ENCODE peak calls at places on chromosome 17, in nine cellular contexts. One of them, this sample, is unnamed.

GRCh38 chr17:41486316-41486715 is 3.4 kb downstream of the KRT36 start:
- DNase-seq in ovary: no peak
- DNase-seq in CD4-positive, alpha-beta memory T cell: no peak
- DNase-seq in CD8-positive, alpha-beta T cell: no peak
- DNase-seq in tibial nerve: no peak
- DNase-seq in PC-9: no peak
- DNase-seq in WERI-Rb-1: no peak
- DNase-seq in PC-3: no peak
- DNase-seq in brain microvascular endothelial cell: no peak
- DNase-seq in this sample: no peak

GRCh38 chr17:42989146-42989545 is 8.8 kb downstream of the RUNDC1 start:
- DNase-seq in ovary: no peak
- DNase-seq in CD4-positive, alpha-beta memory T cell: no peak
- DNase-seq in CD8-positive, alpha-beta T cell: no peak
- DNase-seq in tibial nerve: no peak
- DNase-seq in PC-9: no peak
- DNase-seq in WERI-Rb-1: no peak
- DNase-seq in PC-3: peak
- DNase-seq in brain microvascular endothelial cell: no peak
- DNase-seq in this sample: no peak

GRCh38 chr17:35167046-35167445 is 19.4 kb downstream of the UNC45B start:
- DNase-seq in ovary: no peak
- DNase-seq in CD4-positive, alpha-beta memory T cell: no peak
- DNase-seq in CD8-positive, alpha-beta T cell: no peak
- DNase-seq in tibial nerve: no peak
- DNase-seq in PC-9: no peak
- DNase-seq in WERI-Rb-1: no peak
- DNase-seq in PC-3: peak
- DNase-seq in brain microvascular endothelial cell: no peak
- DNase-seq in this sample: peak

GRCh38 chr17:18185391-18185790 is 1.8 kb downstream of the ALKBH5 start:
- DNase-seq in ovary: no peak
- DNase-seq in CD4-positive, alpha-beta memory T cell: no peak
- DNase-seq in CD8-positive, alpha-beta T cell: no peak
- DNase-seq in tibial nerve: no peak
- DNase-seq in PC-9: no peak
- DNase-seq in WERI-Rb-1: no peak
- DNase-seq in PC-3: peak
- DNase-seq in brain microvascular endothelial cell: no peak
- DNase-seq in this sample: no peak

GRCh38 chr17:55612691-55613141 is 101.5 kb upstream of the SMIM36 start:
- DNase-seq in ovary: peak
- DNase-seq in CD4-positive, alpha-beta memory T cell: no peak
- DNase-seq in CD8-positive, alpha-beta T cell: no peak
- DNase-seq in tibial nerve: no peak
- DNase-seq in PC-9: no peak
- DNase-seq in WERI-Rb-1: no peak
- DNase-seq in PC-3: no peak
- DNase-seq in brain microvascular endothelial cell: no peak
- DNase-seq in this sample: no peak

GRCh38 chr17:1916339-1916738 is 86.5 kb downstream of the RPA1 start:
- DNase-seq in ovary: no peak
- DNase-seq in CD4-positive, alpha-beta memory T cell: no peak
- DNase-seq in CD8-positive, alpha-beta T cell: no peak
- DNase-seq in tibial nerve: no peak
- DNase-seq in PC-9: no peak
- DNase-seq in WERI-Rb-1: no peak
- DNase-seq in PC-3: no peak
- DNase-seq in brain microvascular endothelial cell: no peak
- DNase-seq in this sample: no peak

GRCh38 chr17:40284085-40284713 is 3.5 kb upstream of the CDC6 start:
- DNase-seq in ovary: no peak
- DNase-seq in CD4-positive, alpha-beta memory T cell: no peak
- DNase-seq in CD8-positive, alpha-beta T cell: no peak
- DNase-seq in tibial nerve: no peak
- DNase-seq in PC-9: peak
- DNase-seq in WERI-Rb-1: no peak
- DNase-seq in PC-3: peak
- DNase-seq in brain microvascular endothelial cell: peak
- DNase-seq in this sample: peak

GRCh38 chr17:792277-792676 is 10.1 kb downstream of the MRM3 start:
- DNase-seq in ovary: no peak
- DNase-seq in CD4-positive, alpha-beta memory T cell: no peak
- DNase-seq in CD8-positive, alpha-beta T cell: no peak
- DNase-seq in tibial nerve: no peak
- DNase-seq in PC-9: no peak
- DNase-seq in WERI-Rb-1: no peak
- DNase-seq in PC-3: no peak
- DNase-seq in brain microvascular endothelial cell: no peak
- DNase-seq in this sample: no peak

GRCh38 chr17:60888812-60889709 is 211.4 kb downstream of the BCAS3 start:
- DNase-seq in ovary: no peak
- DNase-seq in CD4-positive, alpha-beta memory T cell: no peak
- DNase-seq in CD8-positive, alpha-beta T cell: no peak
- DNase-seq in tibial nerve: no peak
- DNase-seq in PC-9: no peak
- DNase-seq in WERI-Rb-1: no peak
- DNase-seq in PC-3: peak
- DNase-seq in brain microvascular endothelial cell: no peak
- DNase-seq in this sample: no peak

GRCh38 chr17:20988001-20988641 is 54.7 kb downstream of the USP22 start:
- DNase-seq in ovary: no peak
- DNase-seq in CD4-positive, alpha-beta memory T cell: no peak
- DNase-seq in CD8-positive, alpha-beta T cell: no peak
- DNase-seq in tibial nerve: no peak
- DNase-seq in PC-9: no peak
- DNase-seq in WERI-Rb-1: no peak
- DNase-seq in PC-3: no peak
- DNase-seq in brain microvascular endothelial cell: no peak
- DNase-seq in this sample: no peak

GRCh38 chr17:14427914-14428639 is 127.2 kb downstream of the HS3ST3B1 start:
- DNase-seq in ovary: no peak
- DNase-seq in CD4-positive, alpha-beta memory T cell: peak
- DNase-seq in CD8-positive, alpha-beta T cell: peak
- DNase-seq in tibial nerve: no peak
- DNase-seq in PC-9: no peak
- DNase-seq in WERI-Rb-1: no peak
- DNase-seq in PC-3: no peak
- DNase-seq in brain microvascular endothelial cell: no peak
- DNase-seq in this sample: no peak

GRCh38 chr17:36740157-36740556 is 138.8 kb downstream of the MRM1 start:
- DNase-seq in ovary: no peak
- DNase-seq in CD4-positive, alpha-beta memory T cell: no peak
- DNase-seq in CD8-positive, alpha-beta T cell: no peak
- DNase-seq in tibial nerve: no peak
- DNase-seq in PC-9: no peak
- DNase-seq in WERI-Rb-1: no peak
- DNase-seq in PC-3: no peak
- DNase-seq in brain microvascular endothelial cell: no peak
- DNase-seq in this sample: no peak

GRCh38 chr17:83083368-83084201 is 4.2 kb downstream of the METRNL start:
- DNase-seq in ovary: peak
- DNase-seq in CD4-positive, alpha-beta memory T cell: peak
- DNase-seq in CD8-positive, alpha-beta T cell: peak
- DNase-seq in tibial nerve: no peak
- DNase-seq in PC-9: peak
- DNase-seq in WERI-Rb-1: no peak
- DNase-seq in PC-3: peak
- DNase-seq in brain microvascular endothelial cell: peak
- DNase-seq in this sample: no peak

GRCh38 chr17:76493505-76494167 is 7.6 kb downstream of the RHBDF2 start:
- DNase-seq in ovary: no peak
- DNase-seq in CD4-positive, alpha-beta memory T cell: peak
- DNase-seq in CD8-positive, alpha-beta T cell: peak
- DNase-seq in tibial nerve: no peak
- DNase-seq in PC-9: no peak
- DNase-seq in WERI-Rb-1: no peak
- DNase-seq in PC-3: no peak
- DNase-seq in brain microvascular endothelial cell: no peak
- DNase-seq in this sample: no peak

GRCh38 chr17:60463157-60463820 is 41.0 kb downstream of the CHCT1 start:
- DNase-seq in ovary: no peak
- DNase-seq in CD4-positive, alpha-beta memory T cell: no peak
- DNase-seq in CD8-positive, alpha-beta T cell: no peak
- DNase-seq in tibial nerve: no peak
- DNase-seq in PC-9: no peak
- DNase-seq in WERI-Rb-1: no peak
- DNase-seq in PC-3: no peak
- DNase-seq in brain microvascular endothelial cell: no peak
- DNase-seq in this sample: no peak

GRCh38 chr17:74179576-74179975 is 23.9 kb upstream of the RPL38 start:
- DNase-seq in ovary: no peak
- DNase-seq in CD4-positive, alpha-beta memory T cell: no peak
- DNase-seq in CD8-positive, alpha-beta T cell: no peak
- DNase-seq in tibial nerve: no peak
- DNase-seq in PC-9: no peak
- DNase-seq in WERI-Rb-1: no peak
- DNase-seq in PC-3: no peak
- DNase-seq in brain microvascular endothelial cell: no peak
- DNase-seq in this sample: no peak

GRCh38 chr17:57956311-57957119 is 1.3 kb upstream of the CUEDC1 start:
- DNase-seq in ovary: no peak
- DNase-seq in CD4-positive, alpha-beta memory T cell: peak
- DNase-seq in CD8-positive, alpha-beta T cell: peak
- DNase-seq in tibial nerve: no peak
- DNase-seq in PC-9: no peak
- DNase-seq in WERI-Rb-1: peak
- DNase-seq in PC-3: no peak
- DNase-seq in brain microvascular endothelial cell: no peak
- DNase-seq in this sample: no peak

DNA sequence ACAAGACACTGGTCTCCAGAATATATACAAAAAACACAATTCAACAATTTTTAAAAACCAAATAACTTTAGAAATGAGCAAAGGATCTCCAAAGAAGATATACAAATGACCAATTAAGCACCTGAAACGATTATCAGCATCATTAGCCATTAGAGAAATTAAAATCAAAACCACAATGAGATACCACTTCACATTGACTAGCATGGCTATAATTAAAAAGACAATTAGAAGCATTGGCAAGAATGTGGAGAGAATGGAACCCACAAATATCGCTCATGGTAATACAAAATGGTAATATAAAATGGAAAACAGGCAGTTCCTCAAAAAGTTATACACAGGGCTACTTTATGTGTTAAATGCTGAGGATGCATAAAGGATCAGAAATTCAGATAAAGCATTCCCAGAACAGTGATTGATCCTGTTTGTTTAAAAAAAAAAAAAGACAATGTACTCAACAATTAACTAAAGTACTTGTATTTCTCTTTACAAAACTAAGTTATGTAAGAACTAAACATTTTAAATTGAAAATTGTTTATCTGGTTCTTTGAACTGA is 52.5 kb downstream of the KANSL1 start:
- DNase-seq in ovary: no peak
- DNase-seq in CD4-positive, alpha-beta memory T cell: no peak
- DNase-seq in CD8-positive, alpha-beta T cell: no peak
- DNase-seq in tibial nerve: no peak
- DNase-seq in PC-9: no peak
- DNase-seq in WERI-Rb-1: no peak
- DNase-seq in PC-3: no peak
- DNase-seq in brain microvascular endothelial cell: no peak
- DNase-seq in this sample: no peak
- H3K27ac ChIP-seq in ovary: no peak
- H3K27ac ChIP-seq in CD4-positive, alpha-beta memory T cell: no peak
- H3K27ac ChIP-seq in CD8-positive, alpha-beta T cell: no peak
- H3K27ac ChIP-seq in tibial nerve: no peak
- H3K27ac ChIP-seq in PC-9: no peak
- H3K27ac ChIP-seq in WERI-Rb-1: no peak
- H3K27ac ChIP-seq in PC-3: no peak
- H3K27ac ChIP-seq in brain microvascular endothelial cell: no peak
- H3K27ac ChIP-seq in this sample: no peak

DNA sequence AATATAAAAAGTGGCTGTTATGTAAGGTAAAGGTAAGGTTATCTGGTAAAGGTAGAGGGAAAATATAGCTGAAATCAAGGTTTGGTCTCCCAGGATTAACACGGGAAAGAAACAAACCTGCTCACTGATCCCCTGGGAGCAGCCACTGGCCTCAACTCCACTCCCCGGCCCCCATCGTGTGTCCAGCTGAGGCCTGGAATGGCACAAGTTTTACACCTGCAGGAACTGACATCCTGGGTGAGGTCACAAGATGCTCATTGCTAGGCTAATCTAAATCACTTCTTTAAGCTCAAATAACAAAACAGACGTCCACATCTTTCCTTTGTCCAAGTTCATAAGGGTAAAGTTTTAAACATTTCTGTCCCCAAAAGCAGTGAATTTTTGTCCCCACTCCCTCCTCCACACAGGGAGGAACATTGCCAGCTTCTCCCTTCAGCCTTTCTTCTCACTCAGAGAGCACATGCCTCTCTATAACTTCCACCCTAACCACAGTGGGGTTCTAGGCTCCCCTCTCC is 46.3 kb downstream of the ERN1 start:
- DNase-seq in ovary: no peak
- DNase-seq in CD4-positive, alpha-beta memory T cell: no peak
- DNase-seq in CD8-positive, alpha-beta T cell: no peak
- DNase-seq in tibial nerve: no peak
- DNase-seq in PC-9: no peak
- DNase-seq in WERI-Rb-1: peak
- DNase-seq in PC-3: no peak
- DNase-seq in brain microvascular endothelial cell: no peak
- DNase-seq in this sample: no peak
- H3K27ac ChIP-seq in ovary: no peak
- H3K27ac ChIP-seq in CD4-positive, alpha-beta memory T cell: peak
- H3K27ac ChIP-seq in CD8-positive, alpha-beta T cell: no peak
- H3K27ac ChIP-seq in tibial nerve: no peak
- H3K27ac ChIP-seq in PC-9: peak
- H3K27ac ChIP-seq in WERI-Rb-1: peak
- H3K27ac ChIP-seq in PC-3: peak
- H3K27ac ChIP-seq in brain microvascular endothelial cell: no peak
- H3K27ac ChIP-seq in this sample: peak

GRCh38 chr17:72518333-72518732 is 397.5 kb downstream of the SOX9 start:
- DNase-seq in ovary: no peak
- DNase-seq in CD4-positive, alpha-beta memory T cell: no peak
- DNase-seq in CD8-positive, alpha-beta T cell: no peak
- DNase-seq in tibial nerve: no peak
- DNase-seq in PC-9: no peak
- DNase-seq in WERI-Rb-1: no peak
- DNase-seq in PC-3: no peak
- DNase-seq in brain microvascular endothelial cell: no peak
- DNase-seq in this sample: no peak
- H3K27ac ChIP-seq in ovary: no peak
- H3K27ac ChIP-seq in CD4-positive, alpha-beta memory T cell: no peak
- H3K27ac ChIP-seq in CD8-positive, alpha-beta T cell: no peak
- H3K27ac ChIP-seq in tibial nerve: no peak
- H3K27ac ChIP-seq in PC-9: no peak
- H3K27ac ChIP-seq in WERI-Rb-1: no peak
- H3K27ac ChIP-seq in PC-3: peak
- H3K27ac ChIP-seq in brain microvascular endothelial cell: no peak
- H3K27ac ChIP-seq in this sample: no peak

DNA sequence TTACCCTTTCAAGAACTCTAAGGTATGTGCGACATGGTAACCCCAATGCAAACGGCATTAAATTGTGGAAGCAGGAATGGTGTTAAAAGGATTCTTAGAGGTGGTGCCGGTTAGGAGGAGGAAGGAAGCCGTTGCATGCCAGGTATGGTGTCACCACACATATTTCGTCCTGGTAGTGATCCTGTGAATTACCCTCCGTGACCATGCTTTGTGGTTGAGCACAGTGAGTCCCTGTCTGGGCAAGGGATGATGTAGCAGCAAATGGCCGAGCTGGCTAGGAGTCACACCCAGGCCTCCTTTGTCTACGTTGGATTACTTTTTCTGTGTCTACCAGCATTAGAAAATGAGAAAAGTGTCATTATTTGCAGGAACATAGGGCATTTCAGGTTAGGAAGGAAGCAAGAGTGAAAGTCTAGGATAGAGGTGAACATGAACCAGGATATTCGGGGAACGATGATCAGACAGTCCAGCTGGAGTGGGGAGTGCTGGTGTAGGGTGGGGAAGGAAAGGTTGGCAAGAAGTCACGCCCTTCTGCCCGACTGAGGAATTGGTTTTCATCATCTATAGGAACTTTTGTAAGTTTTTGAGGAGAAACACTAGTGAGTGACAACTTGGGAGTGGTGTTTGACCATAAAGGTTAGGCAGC is 123.5 kb downstream of the PRKCA start:
- DNase-seq in ovary: no peak
- DNase-seq in CD4-positive, alpha-beta memory T cell: no peak
- DNase-seq in CD8-positive, alpha-beta T cell: no peak
- DNase-seq in tibial nerve: no peak
- DNase-seq in PC-9: no peak
- DNase-seq in WERI-Rb-1: no peak
- DNase-seq in PC-3: no peak
- DNase-seq in brain microvascular endothelial cell: no peak
- DNase-seq in this sample: no peak
- H3K27ac ChIP-seq in ovary: no peak
- H3K27ac ChIP-seq in CD4-positive, alpha-beta memory T cell: no peak
- H3K27ac ChIP-seq in CD8-positive, alpha-beta T cell: no peak
- H3K27ac ChIP-seq in tibial nerve: no peak
- H3K27ac ChIP-seq in PC-9: no peak
- H3K27ac ChIP-seq in WERI-Rb-1: no peak
- H3K27ac ChIP-seq in PC-3: no peak
- H3K27ac ChIP-seq in brain microvascular endothelial cell: no peak
- H3K27ac ChIP-seq in this sample: no peak